ENCODE peak calls at places on chromosome 18, in four cellular contexts. F, Y, P and M are unnamed samples.

GRCh38 chr18:73431620-73432019 is 563.8 kb upstream of the NETO1 start:
- DNase-seq in F (peak), Y (no peak), P (no peak), M (no peak)

GRCh38 chr18:3984163-3984757 is 470.8 kb downstream of the DLGAP1 start:
- DNase-seq in F (peak), Y (no peak), P (no peak), M (no peak)

GRCh38 chr18:58378411-58378820 is 250.5 kb downstream of the ALPK2 start:
- DNase-seq in F (no peak), Y (no peak), P (no peak), M (no peak)

GRCh38 chr18:73283032-73283431 is 415.2 kb upstream of the NETO1 start:
- DNase-seq in F (peak), Y (no peak), P (no peak), M (no peak)

GRCh38 chr18:28412521-28412920 is 235.6 kb upstream of the CDH2 start:
- DNase-seq in F (no peak), Y (no peak), P (no peak), M (no peak)

GRCh38 chr18:66971951-66972350 is 368.1 kb upstream of the CDH19 start:
- DNase-seq in F (no peak), Y (no peak), P (no peak), M (no peak)

GRCh38 chr18:63553117-63553516 is 10.9 kb downstream of the SERPINB12 start:
- DNase-seq in F (peak), Y (no peak), P (peak), M (peak)

GRCh38 chr18:54254265-54254758 is 15.0 kb upstream of the POLI start:
- DNase-seq in F (peak), Y (no peak), P (peak), M (peak)

GRCh38 chr18:73458186-73458964 is 590.6 kb upstream of the NETO1 start:
- DNase-seq in F (no peak), Y (no peak), P (peak), M (peak)

GRCh38 chr18:13362617-13363016 is 144.1 kb downstream of the LDLRAD4 start:
- DNase-seq in F (no peak), Y (no peak), P (no peak), M (no peak)

GRCh38 chr18:33755918-33756590 is 178.0 kb downstream of the ASXL3 start:
- DNase-seq in F (peak), Y (peak), P (peak), M (peak)

GRCh38 chr18:54783100-54783499 is 45.2 kb upstream of the RAB27B start:
- DNase-seq in F (no peak), Y (no peak), P (no peak), M (no peak)

GRCh38 chr18:49123431-49123830 is 172.7 kb upstream of the SMAD7 start:
- DNase-seq in F (peak), Y (no peak), P (no peak), M (peak)

GRCh38 chr18:23994361-23994902 is 20.1 kb upstream of the TTC39C start:
- DNase-seq in F (peak), Y (peak), P (peak), M (peak)

DNA sequence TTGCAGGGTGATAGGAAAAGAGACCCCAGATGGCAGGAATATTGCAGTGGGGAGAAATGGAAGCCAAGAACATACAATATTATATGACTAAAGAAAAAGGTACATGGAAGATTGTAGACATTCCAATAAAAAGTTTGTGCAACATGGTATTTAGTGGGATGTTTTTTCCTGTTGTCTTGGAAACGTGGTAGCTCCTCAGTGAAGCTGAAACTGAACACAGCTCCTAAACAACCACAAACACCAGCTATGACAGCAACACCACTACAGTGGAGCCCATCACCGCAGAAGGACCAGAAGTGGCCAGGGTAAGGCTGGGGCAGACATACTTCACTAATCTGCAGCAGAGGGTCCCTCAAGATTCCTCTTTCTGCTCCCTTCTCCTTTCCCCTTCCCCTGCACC is 246.8 kb downstream of the CDH20 start:
- DNase-seq in F (no peak), Y (no peak), P (peak), M (no peak)
- TF ChIP-seq CTCF in F (no peak), Y (no peak), P (no peak), M (no peak)

DNA sequence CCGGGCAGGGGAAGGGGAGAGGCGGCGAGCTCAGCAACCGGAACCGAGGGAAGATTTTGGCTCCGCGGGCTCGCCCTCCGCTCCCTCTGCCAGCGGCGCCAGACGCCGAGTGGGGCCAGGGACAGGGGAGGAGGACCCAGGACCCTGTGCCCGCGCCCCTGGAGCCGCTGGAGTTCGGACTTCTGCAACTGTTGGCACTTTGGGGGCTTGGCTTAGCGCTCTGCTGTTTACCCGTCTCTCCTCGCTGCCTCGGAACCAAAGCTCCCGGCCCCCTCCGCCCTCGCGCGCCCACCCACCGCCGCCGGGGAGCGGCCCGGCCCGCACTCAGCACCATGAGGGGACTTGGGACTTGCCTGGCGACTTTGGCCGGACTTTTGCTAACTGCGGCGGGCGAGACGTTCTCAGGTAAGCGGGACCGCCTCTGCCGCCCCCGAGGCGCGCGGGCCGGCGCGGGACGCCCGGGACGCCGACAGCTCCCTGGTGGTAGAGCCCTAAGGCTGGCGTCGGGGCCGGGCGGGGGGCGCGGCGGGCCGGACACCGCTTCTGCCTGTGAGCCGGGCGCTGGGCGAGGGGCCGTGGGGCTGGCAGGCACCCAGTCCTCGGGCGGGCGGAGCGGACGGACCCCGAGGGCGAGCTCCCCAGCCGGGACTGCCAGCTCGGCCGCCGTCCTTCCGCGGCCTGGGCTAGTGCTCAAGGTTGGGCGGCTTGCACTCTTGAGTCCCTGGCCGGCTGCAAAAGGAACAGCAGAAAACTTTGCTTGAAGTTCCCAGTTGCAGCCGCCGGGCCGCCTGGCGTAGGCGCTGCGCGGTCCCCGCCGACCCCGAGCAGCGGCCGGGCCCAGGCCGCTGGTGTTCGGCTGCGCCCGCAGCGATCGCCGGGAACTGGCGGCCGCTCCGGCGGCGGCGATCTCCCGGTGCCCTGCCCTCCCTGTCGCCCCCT is 640 bp downstream of the PTPRM start:
- DNase-seq in F (peak), Y (no peak), P (peak), M (peak)
- TF ChIP-seq CTCF in F (no peak), Y (peak), P (no peak), M (peak)

DNA sequence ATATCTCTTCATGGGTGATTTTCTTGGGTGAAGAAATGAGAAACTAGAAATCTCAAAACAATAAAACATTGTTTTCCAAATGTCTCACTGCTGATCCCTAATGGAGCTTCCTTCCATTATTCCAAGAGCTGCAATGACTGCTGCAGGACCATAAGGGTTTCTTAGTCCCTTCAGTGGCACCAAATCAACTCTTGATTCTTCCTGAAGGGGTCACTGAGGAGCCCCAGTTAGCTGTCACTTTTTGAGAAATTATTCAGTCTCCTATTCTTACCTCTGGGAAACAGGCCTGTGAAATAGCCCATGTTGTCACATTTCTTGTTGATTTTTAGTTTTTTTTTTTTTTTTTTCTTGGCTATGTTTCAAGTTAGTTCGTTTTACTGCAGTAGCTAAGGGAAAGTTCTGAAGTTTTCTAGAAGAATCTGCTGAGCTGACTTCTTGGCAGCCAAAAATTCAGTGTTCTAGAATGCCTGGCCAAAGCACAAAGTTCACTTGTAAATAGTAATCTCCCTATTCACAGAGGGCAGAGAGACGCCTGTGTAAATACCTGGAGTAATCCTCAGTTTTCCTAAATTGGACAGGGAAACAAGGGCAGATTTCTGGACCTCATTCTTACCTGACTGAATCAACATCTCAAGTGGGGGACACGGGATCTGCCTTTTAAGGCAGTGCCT is 480.0 kb downstream of the RIT2 start:
- DNase-seq in F (no peak), Y (no peak), P (peak), M (no peak)
- TF ChIP-seq CTCF in F (no peak), Y (no peak), P (peak), M (no peak)

GRCh38 chr18:60554961-60555360 is 182.4 kb upstream of the MC4R start:
- DNase-seq in F (no peak), Y (no peak), P (no peak), M (no peak)
- TF ChIP-seq CTCF in F (no peak), Y (no peak), P (no peak), M (no peak)

GRCh38 chr18:45441110-45441842 is 174.0 kb upstream of the SLC14A2 start:
- DNase-seq in F (peak), Y (no peak), P (peak), M (peak)
- TF ChIP-seq CTCF in F (peak), Y (peak), P (peak), M (peak)

DNA sequence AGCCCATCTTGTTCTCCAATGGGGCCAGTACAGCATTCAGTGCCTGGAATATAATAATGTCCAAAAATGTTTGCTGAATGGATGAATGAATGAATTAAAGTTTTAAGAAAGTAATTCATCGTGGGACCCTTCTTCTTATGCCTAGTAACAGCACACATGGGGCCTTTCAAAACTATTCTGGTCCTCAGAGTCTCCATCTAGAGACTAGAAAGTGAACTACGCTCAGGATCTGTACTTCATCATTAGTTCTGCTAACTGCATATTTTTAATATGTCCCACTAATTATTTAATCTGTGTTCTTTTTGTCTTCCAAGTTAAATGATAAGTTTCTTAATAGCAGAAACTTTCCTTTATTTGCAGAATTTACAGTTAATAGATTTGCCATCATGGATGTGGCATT is 172.5 kb downstream of the SMAD2 start:
- DNase-seq in F (peak), Y (no peak), P (peak), M (no peak)
- TF ChIP-seq CTCF in F (peak), Y (peak), P (peak), M (peak)

GRCh38 chr18:8450013-8450412 is 159.2 kb upstream of the RAB12 start:
- DNase-seq in F (peak), Y (no peak), P (peak), M (no peak)
- TF ChIP-seq CTCF in F (peak), Y (peak), P (peak), M (peak)

DNA sequence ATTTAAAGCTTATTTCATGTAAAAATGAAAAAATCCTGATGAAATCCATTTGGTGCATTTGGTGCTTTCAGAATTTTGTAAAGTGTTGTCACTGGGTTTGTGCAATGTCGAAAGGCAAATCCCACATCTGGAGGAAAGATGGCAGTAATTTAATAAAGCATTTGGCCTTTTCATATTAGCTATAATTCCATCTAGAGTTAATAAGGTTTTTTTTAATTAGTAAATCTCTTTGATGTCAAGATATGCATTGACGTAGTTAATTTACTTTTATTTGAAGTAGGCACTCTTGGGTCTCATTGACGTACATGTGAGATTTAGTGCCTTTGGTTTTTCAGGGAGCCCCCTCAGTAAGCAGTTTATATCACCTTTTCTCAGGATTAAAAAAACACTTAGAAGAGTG is 12.3 kb upstream of the GAREM1 start:
- DNase-seq in F (no peak), Y (no peak), P (no peak), M (no peak)
- TF ChIP-seq CTCF in F (no peak), Y (no peak), P (no peak), M (no peak)